ENCODE peak calls at places on chromosomes 16 and 17, in ten cellular contexts. W is ascending aorta, M is right atrium auricular region, V is mammary epithelial cell, B is ovary, U is neural progenitor cell, X is fibroblast of lung, L is right lobe of liver, D is Peyer's patch, Q is left lung. F is an unnamed sample.

GRCh38 chr17:39963826-39964225 is 1.0 kb downstream of the GSDMA start:
- DNase-seq in L (no peak), V (peak), B (no peak), D (peak), W (no peak), X (no peak), Q (no peak), U (no peak), M (no peak), F (no peak)

GRCh38 chr16:22321340-22322001 is 24.3 kb downstream of the POLR3E start:
- DNase-seq in B (peak), X (peak), Q (peak), D (peak), M (peak), U (peak), V (peak), W (no peak), L (no peak), F (peak)

GRCh38 chr17:68515238-68515637 is 3.0 kb downstream of the PRKAR1A start:
- DNase-seq in M (no peak), D (no peak), L (no peak), U (peak), V (no peak), Q (no peak), B (no peak), W (no peak), X (no peak), F (no peak)

GRCh38 chr17:57668332-57668731 is 76.8 kb downstream of the CCDC182 start:
- DNase-seq in U (no peak), X (no peak), V (no peak), W (no peak), B (no peak), L (no peak), D (no peak), Q (no peak), M (peak), F (no peak)

GRCh38 chr17:48611213-48611612 is 396 bp upstream of the HOXB7 start:
- DNase-seq in B (no peak), Q (no peak), L (no peak), X (no peak), M (no peak), V (no peak), U (no peak), W (no peak), D (no peak), F (no peak)

GRCh38 chr17:33716937-33717336 is 423.8 kb upstream of the ASIC2 start:
- DNase-seq in Q (no peak), B (no peak), V (no peak), D (no peak), L (no peak), W (no peak), M (no peak), X (no peak), U (no peak), F (no peak)

GRCh38 chr17:63534816-63535455 is 11.8 kb downstream of the KCNH6 start:
- DNase-seq in V (no peak), L (peak), D (no peak), W (no peak), B (no peak), M (no peak), Q (peak), X (no peak), U (no peak), F (no peak)

GRCh38 chr17:39227364-39227919 is 1.7 kb upstream of the STAC2 start:
- DNase-seq in M (no peak), X (no peak), D (no peak), L (no peak), Q (no peak), W (no peak), V (no peak), B (no peak), U (no peak), F (no peak)

GRCh38 chr17:1709403-1709891 is 730 bp downstream of the TLCD2 start:
- DNase-seq in D (no peak), M (no peak), L (no peak), X (no peak), W (no peak), Q (no peak), U (peak), V (no peak), B (no peak), F (no peak)

GRCh38 chr16:12086861-12087260 is 110.3 kb downstream of the SNX29 start:
- DNase-seq in X (no peak), L (peak), Q (no peak), M (no peak), W (no peak), V (no peak), U (no peak), B (no peak), D (no peak), F (no peak)

GRCh38 chr17:65441053-65441635 is 120.3 kb downstream of the AXIN2 start:
- DNase-seq in W (no peak), L (no peak), Q (no peak), U (no peak), X (no peak), V (no peak), D (no peak), M (no peak), B (no peak), F (no peak)

GRCh38 chr16:49932943-49933342 is 77.0 kb upstream of the ZNF423 start:
- DNase-seq in L (no peak), D (no peak), Q (no peak), W (no peak), B (peak), U (no peak), M (no peak), V (peak), X (peak), F (no peak)

GRCh38 chr16:49528035-49528434 is 154.4 kb downstream of the C16orf78 start:
- DNase-seq in L (no peak), Q (no peak), U (no peak), M (peak), D (no peak), V (no peak), B (no peak), W (no peak), X (peak), F (no peak)

GRCh38 chr16:68980695-68981315 is 124.6 kb upstream of the HAS3 start:
- DNase-seq in U (no peak), W (no peak), D (no peak), L (no peak), B (no peak), X (no peak), Q (no peak), V (no peak), M (no peak), F (no peak)

GRCh38 chr17:59842901-59843652 is 49.7 kb downstream of the TUBD1 start:
- DNase-seq in Q (no peak), V (peak), X (peak), M (no peak), D (peak), B (peak), U (no peak), W (no peak), L (peak), F (peak)

GRCh38 chr16:86337581-86338402 is 172.5 kb upstream of the FOXF1 start:
- DNase-seq in L (peak), M (no peak), V (no peak), X (no peak), Q (no peak), W (no peak), U (no peak), B (no peak), D (no peak), F (no peak)

GRCh38 chr16:56357765-56358322 is 67.5 kb downstream of the AMFR start:
- DNase-seq in M (peak), B (peak), V (no peak), U (peak), D (peak), L (no peak), Q (peak), W (no peak), X (no peak), F (no peak)
- H3K27ac ChIP-seq in M (peak), B (no peak), V (no peak), U (no peak), D (peak), L (no peak), Q (peak), W (peak), X (peak), F (peak)

GRCh38 chr16:20821682-20822081 is 15.4 kb downstream of the REXO5 start:
- DNase-seq in B (no peak), W (no peak), L (no peak), Q (no peak), V (no peak), U (no peak), X (no peak), D (no peak), M (no peak), F (no peak)
- TF ChIP-seq CTCF in B (no peak), W (no peak), L (no peak), Q (no peak), V (no peak), U (no peak), X (no peak), D (no peak), M (no peak), F (no peak)

GRCh38 chr16:81004646-81005353 is 1.9 kb downstream of the CMC2 start:
- DNase-seq in B (peak), X (peak), U (peak), V (peak), W (no peak), D (peak), L (no peak), Q (no peak), M (no peak), F (peak)
- H3K4me3 ChIP-seq in B (peak), X (peak), U (peak), V (peak), W (peak), D (peak), L (peak), Q (peak), M (peak), F (peak)

GRCh38 chr17:45092932-45093430 is 31.9 kb downstream of the NMT1 start:
- DNase-seq in M (peak), W (peak), Q (no peak), U (no peak), L (peak), B (peak), X (peak), D (peak), V (peak), F (peak)

GRCh38 chr17:45093444-45094110 is 32.5 kb downstream of the NMT1 start:
- DNase-seq in Q (no peak), W (no peak), L (peak), X (no peak), U (no peak), B (no peak), V (no peak), M (no peak), D (no peak), F (no peak)

GRCh38 chr17:45090711-45091110 is 29.6 kb downstream of the NMT1 start:
- DNase-seq in L (no peak), U (no peak), Q (no peak), X (no peak), M (no peak), B (no peak), W (no peak), V (no peak), D (no peak), F (no peak)

GRCh38 chr17:45088741-45089140 is 27.6 kb downstream of the NMT1 start:
- DNase-seq in V (no peak), D (no peak), M (no peak), U (no peak), L (no peak), Q (no peak), B (no peak), W (no peak), X (no peak), F (no peak)

DNA sequence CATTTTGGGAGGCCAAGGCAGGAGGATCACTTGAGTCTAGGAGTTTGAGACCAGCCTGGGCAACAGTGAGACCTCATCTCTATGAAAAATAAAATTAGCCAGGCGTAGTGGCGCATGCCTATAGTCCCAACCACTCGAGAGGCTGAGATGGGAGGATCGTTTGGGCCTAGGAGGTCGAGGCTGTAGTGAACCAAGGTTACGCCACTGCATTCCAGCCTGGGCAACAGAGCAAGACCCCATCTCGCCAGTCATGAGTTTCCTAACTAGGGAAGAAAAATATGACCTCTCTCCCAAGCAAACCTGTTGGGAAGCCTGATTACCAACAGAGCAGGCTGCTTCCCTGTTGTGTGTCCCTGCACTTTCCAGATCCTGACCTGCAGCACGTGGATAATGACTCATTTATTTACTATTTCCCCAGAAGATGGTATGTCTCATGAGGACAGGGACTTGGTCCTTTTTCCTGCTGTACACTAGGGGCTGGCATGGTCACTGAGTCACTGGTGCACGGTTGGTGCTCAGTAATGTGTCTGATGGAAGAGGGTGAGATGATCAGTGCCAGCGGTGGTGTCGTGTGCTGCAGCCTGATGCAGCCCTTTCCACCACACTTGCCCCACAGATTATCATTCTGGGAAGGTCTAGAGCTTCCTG is 30.8 kb downstream of the NMT1 start:
- DNase-seq in V (no peak), X (no peak), U (no peak), W (no peak), L (no peak), Q (no peak), D (no peak), B (no peak), M (no peak), F (no peak)
- H3K27ac ChIP-seq in V (no peak), X (peak), U (no peak), W (peak), L (peak), Q (peak), D (peak), B (peak), M (peak), F (peak)

DNA sequence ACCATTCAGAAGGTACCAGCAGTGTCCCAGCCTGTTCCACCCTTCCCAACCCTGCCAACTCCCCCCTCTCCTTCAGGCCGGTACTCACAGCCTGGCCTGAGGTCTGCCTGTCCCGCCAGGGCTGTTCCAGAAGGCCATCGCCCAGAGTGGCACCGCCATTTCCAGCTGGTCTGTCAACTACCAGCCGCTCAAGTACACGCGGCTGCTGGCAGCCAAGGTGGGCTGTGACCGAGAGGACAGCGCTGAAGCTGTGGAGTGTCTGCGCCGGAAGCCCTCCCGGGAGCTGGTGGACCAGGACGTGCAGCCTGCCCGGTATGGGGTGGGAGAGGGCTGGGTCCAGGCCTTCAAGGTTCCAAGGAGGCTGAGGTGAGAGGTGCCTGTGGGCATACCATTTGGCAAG is 5.3 kb upstream of the SPEM1 start:
- DNase-seq in D (no peak), W (no peak), M (no peak), Q (no peak), L (no peak), U (no peak), V (no peak), B (no peak), X (no peak), F (no peak)
- TF ChIP-seq CTCF in D (no peak), W (no peak), M (no peak), Q (no peak), L (no peak), U (no peak), V (no peak), B (no peak), X (no peak), F (no peak)

DNA sequence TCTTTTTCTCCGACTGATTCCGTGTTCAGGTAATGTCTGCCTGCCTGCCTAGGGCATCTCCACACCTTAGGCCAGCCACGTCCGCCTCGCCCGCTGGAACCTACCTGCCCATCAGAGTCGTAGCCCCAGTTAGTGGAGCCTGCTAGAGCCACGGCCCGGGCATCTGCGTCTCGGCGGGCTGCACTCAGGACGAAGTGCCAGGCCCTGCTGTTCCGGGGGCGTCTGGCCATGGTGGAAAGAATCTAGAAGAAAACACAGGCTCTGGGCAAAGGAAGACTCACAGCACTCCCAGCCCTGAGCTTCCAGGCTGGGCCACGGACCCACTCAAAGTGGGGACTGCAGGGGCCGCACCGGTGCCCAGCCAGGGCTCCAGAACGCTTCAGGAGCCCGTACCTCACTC is 1.1 kb downstream of the SPSB3 start:
- DNase-seq in Q (no peak), V (no peak), L (peak), M (no peak), W (no peak), X (no peak), U (no peak), B (no peak), D (no peak), F (no peak)
- H3K4me3 ChIP-seq in Q (peak), V (peak), L (peak), M (peak), W (peak), X (peak), U (peak), B (peak), D (peak), F (peak)

DNA sequence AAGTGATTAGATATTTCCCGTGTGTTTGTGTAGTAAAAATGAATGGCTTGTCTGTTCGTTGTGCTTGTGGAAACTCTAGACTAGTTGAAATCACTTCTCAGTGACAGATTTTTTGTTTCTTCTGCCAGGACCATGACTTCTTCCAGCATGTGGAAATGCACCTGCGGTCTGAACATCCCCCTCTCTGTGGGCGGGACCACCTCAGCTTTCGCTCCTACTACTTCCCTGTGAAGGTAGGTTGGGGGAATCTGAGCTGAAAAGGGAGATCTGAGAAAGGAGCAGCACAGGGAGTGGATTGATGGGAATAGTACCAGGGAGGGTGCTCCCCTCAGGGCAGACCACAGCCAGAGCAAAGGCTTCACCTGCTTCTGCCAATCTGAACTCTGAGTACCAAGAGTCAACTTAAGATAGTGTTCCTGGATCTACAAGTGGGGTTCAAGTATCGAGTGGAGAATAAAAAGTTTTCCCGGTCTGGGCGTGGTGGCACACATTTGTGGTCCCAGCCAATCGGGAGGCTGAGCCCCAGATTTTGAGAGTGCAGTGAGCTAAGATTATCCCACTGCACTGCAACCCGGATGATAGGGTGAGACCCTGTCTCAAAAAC is 47.5 kb downstream of the SF3B3 start:
- DNase-seq in U (no peak), V (no peak), M (no peak), X (no peak), W (no peak), D (peak), Q (no peak), L (no peak), B (no peak), F (no peak)
- H3K27ac ChIP-seq in U (no peak), V (no peak), M (no peak), X (no peak), W (peak), D (no peak), Q (peak), L (no peak), B (no peak), F (peak)

DNA sequence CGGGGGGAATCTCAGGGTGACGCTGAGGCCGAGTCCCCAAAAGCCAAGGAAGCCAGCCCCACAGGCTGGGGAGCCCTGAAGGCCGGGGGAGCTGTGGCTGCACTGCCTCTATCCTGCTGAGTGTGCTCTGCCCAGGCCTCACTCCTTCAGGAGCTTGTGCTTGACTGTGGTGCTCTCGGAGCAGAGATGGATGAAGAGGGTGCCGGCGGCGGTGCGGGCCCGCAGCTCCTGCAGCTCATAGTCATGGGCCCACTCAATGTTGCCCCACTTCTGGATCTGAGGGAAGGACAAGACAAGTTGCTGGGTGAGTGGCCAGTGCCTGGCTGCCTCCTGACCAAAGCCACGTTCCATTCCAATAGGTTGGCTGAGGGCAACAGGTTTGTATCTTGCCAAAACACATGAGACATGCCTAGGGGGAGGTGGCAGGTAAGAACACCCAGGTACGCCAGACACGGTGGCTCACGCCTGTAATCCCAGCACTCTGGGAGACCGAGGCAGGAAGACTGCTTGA is 20.5 kb downstream of the ATPAF2 start:
- DNase-seq in V (no peak), L (no peak), Q (no peak), M (no peak), D (no peak), W (no peak), B (no peak), U (no peak), X (no peak), F (no peak)
- TF ChIP-seq CTCF in V (no peak), L (no peak), Q (no peak), M (no peak), D (no peak), W (no peak), B (no peak), U (no peak), X (no peak), F (no peak)

GRCh38 chr16:14464192-14464591 is 165.9 kb downstream of the PARN start:
- DNase-seq in Q (no peak), L (no peak), X (no peak), W (no peak), V (no peak), U (no peak), B (no peak), D (no peak), M (no peak), F (no peak)
- H3K4me3 ChIP-seq in Q (no peak), L (no peak), X (no peak), W (no peak), V (no peak), U (no peak), B (no peak), D (no peak), M (no peak), F (no peak)